ENCODE peak calls at places on chromosomes 11 and 22, in nine cellular contexts. J is dorsolateral prefrontal cortex, D is GM10248, N is psoas muscle, K is foreskin fibroblast, Q is mucosa of descending colon, V is testis, S is H1, A is A549. M is an unnamed sample.

GRCh38 chr11:77602385-77603105 is 12.8 kb downstream of the AQP11 start:
- DNase-seq in Q (no peak), N (no peak), J (no peak), A (peak), K (peak), S (no peak), D (no peak), V (no peak), M (no peak)

GRCh38 chr11:24406389-24406788 is 90.5 kb upstream of the LUZP2 start:
- DNase-seq in V (no peak), D (no peak), K (no peak), Q (no peak), N (no peak), J (no peak), A (no peak), S (no peak), M (no peak)

GRCh38 chr11:110435780-110436717 is 6.3 kb downstream of the FDX1 start:
- DNase-seq in S (no peak), A (no peak), V (no peak), J (no peak), Q (no peak), D (no peak), K (peak), N (no peak), M (no peak)

GRCh38 chr11:34234086-34234740 is 123.6 kb downstream of the ABTB2 start:
- DNase-seq in K (peak), A (no peak), Q (peak), D (peak), N (no peak), S (peak), V (no peak), J (no peak), M (peak)

GRCh38 chr11:66639066-66639813 is 737 bp downstream of the RBM4 start:
- DNase-seq in K (peak), J (no peak), D (no peak), A (no peak), N (no peak), Q (peak), S (no peak), V (peak), M (no peak)

GRCh38 chr11:61603667-61604066 is 22.8 kb upstream of the SYT7 start:
- DNase-seq in N (no peak), S (no peak), V (no peak), J (no peak), A (no peak), K (no peak), Q (no peak), D (no peak), M (no peak)

GRCh38 chr11:118157186-118157895 is 4.7 kb upstream of the SCN4B start:
- DNase-seq in V (no peak), A (no peak), D (no peak), J (no peak), N (no peak), K (no peak), S (no peak), Q (no peak), M (no peak)

GRCh38 chr11:77471520-77472234 is 2.2 kb downstream of the PAK1 start:
- DNase-seq in N (no peak), J (no peak), S (no peak), D (no peak), Q (peak), A (peak), K (no peak), V (peak), M (peak)

GRCh38 chr11:90818196-90818735 is 595.4 kb upstream of the CHORDC1 start:
- DNase-seq in S (no peak), J (no peak), V (no peak), K (no peak), D (no peak), A (no peak), Q (no peak), N (no peak), M (no peak)

GRCh38 chr11:117189191-117189940 is 9.8 kb upstream of the TAGLN start:
- DNase-seq in V (no peak), D (peak), K (no peak), A (no peak), Q (no peak), N (no peak), S (no peak), J (peak), M (peak)

GRCh38 chr11:19546325-19546724 is 166.3 kb upstream of the NAV2 start:
- DNase-seq in J (no peak), Q (no peak), S (no peak), A (no peak), N (no peak), D (no peak), K (peak), V (no peak), M (no peak)

GRCh38 chr11:6629892-6630631 is 10.8 kb upstream of the TPP1 start:
- DNase-seq in S (no peak), K (no peak), D (no peak), N (peak), Q (no peak), V (peak), J (no peak), A (no peak), M (no peak)

GRCh38 chr22:23817146-23817545 is 21.7 kb downstream of the DERL3 start:
- DNase-seq in N (no peak), S (no peak), Q (no peak), V (no peak), J (no peak), K (no peak), D (no peak), A (no peak), M (no peak)

GRCh38 chr22:50569041-50569459 is 6.3 kb upstream of the SYCE3 start:
- DNase-seq in Q (peak), A (no peak), S (no peak), J (no peak), D (no peak), N (no peak), K (no peak), V (no peak), M (no peak)

GRCh38 chr11:61516675-61517516 is 8.3 kb downstream of the LRRC10B start:
- DNase-seq in S (no peak), N (no peak), A (peak), K (peak), Q (peak), J (no peak), D (peak), V (peak), M (peak)

GRCh38 chr22:50275181-50276055 is 5.2 kb upstream of the MAPK11 start:
- DNase-seq in S (no peak), V (no peak), D (no peak), N (no peak), J (no peak), K (no peak), A (no peak), Q (no peak), M (no peak)

GRCh38 chr11:73950869-73951710 is at the start of gene DNAJB13:
- DNase-seq in V (peak), D (peak), A (peak), J (peak), Q (peak), S (no peak), N (no peak), K (peak), M (peak)

DNA sequence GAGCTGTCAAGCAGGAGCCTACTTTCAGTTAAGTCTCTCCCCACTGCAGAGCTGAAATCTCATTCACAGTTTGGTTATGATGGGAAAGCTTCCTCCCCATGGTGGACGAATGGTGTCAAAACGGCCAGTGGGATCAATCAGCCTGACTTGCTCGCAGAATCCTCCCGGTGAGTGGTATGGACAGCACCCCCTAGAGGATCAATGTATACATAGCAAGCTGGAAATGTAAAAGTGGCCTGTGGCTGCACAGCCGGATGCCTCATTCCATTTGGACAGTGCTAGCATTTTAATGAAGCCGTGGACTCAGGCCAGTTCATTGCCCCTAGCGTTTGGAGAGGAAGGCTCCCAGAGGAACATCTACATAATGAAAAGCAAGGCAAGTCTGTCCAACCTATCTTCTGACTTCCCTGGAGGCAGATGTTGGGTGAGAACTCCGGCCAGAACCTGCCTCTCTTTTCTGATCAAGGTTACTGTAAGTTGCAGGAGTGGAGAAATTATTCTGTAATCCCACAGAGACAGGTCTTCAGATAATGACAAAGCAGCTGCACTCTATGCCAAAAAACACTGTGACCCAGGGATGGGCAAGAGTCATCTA is 942.3 kb downstream of the NTM start:
- DNase-seq in V (peak), K (peak), S (peak), D (peak), A (no peak), Q (peak), N (no peak), J (no peak), M (peak)
- TF ChIP-seq CTCF in V (peak), K (peak), S (peak), D (peak), A (no peak), Q (no peak), N (peak), J (peak), M (peak)

DNA sequence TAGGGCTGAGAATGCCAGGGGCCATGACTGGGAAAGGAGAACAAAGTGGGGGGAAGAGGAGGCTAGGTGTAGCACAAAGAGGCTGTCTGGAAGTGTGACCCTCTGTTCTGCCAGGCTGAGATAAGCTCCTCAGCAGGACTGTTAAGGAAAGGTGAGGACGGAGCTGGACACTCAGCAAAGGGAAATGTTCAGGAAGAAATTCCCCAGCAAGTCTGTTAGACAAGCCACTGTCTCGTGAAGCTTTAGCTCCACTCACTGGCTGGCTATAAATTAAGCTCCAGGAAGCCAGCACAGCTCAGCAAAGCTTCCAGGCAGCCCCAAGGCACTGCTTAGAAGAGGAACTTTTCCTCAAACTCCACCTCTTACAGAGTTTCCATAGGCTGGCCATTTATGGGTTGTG is 181.2 kb upstream of the API5 start:
- DNase-seq in D (no peak), Q (peak), K (no peak), S (no peak), N (no peak), A (no peak), J (peak), V (peak), M (no peak)
- TF ChIP-seq CTCF in D (no peak), Q (no peak), K (no peak), S (peak), N (no peak), A (no peak), J (peak), V (no peak), M (no peak)

GRCh38 chr11:22922672-22923071 is 62.4 kb upstream of the CCDC179 start:
- DNase-seq in V (no peak), K (no peak), J (no peak), A (no peak), S (no peak), N (no peak), D (no peak), Q (no peak), M (no peak)

GRCh38 chr11:22923561-22923960 is 63.3 kb upstream of the CCDC179 start:
- DNase-seq in J (no peak), A (no peak), V (no peak), D (no peak), S (no peak), Q (no peak), K (no peak), N (no peak), M (no peak)

GRCh38 chr11:22926341-22926740 is 66.1 kb upstream of the CCDC179 start:
- DNase-seq in V (no peak), Q (no peak), J (no peak), A (no peak), K (no peak), S (no peak), D (no peak), N (no peak), M (no peak)

DNA sequence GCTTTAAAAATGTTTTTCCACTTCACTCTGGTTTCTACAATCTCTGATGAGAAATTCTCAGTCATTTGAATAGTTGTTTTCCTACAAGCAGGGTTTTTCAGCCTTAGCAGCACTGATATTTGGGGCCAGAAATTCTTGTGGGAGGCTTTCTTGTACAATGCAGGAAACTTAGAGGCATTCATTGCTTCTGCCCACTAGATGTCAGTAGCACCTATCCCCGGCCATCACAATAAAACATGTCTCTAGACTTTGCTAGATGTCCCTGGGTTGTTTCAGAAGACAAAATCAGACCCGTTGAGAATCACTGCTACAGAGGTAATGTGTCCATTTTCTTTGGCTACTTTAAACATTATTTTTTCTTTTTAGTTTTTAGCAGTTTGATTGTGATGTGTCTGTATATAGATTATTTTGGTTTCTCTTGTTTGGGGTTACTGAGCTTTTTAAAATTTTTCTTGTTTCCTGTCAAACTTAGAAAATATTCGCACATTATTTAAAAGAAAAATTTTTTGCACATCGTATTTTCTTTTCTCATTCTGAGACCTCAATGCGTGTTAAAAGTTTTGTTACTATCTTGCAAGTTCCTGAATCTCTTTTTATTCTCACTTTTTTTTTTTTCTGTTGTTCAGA is 60.8 kb upstream of the CCDC179 start:
- DNase-seq in K (peak), V (peak), N (no peak), Q (peak), D (peak), S (peak), A (peak), J (no peak), M (peak)
- TF ChIP-seq CTCF in K (peak), V (peak), N (peak), Q (peak), D (peak), S (peak), A (peak), J (peak), M (peak)

GRCh38 chr11:27520226-27520625 is 13.7 kb upstream of the LIN7C start:
- DNase-seq in N (no peak), K (peak), D (no peak), S (no peak), J (no peak), A (no peak), V (no peak), Q (no peak), M (no peak)

GRCh38 chr11:27518522-27518921 is 12.0 kb upstream of the LIN7C start:
- DNase-seq in Q (no peak), K (no peak), S (no peak), D (no peak), V (no peak), N (no peak), A (no peak), J (no peak), M (no peak)

GRCh38 chr11:27525824-27526516 is 19.4 kb upstream of the LIN7C start:
- DNase-seq in D (no peak), A (no peak), Q (no peak), N (no peak), K (no peak), J (no peak), V (no peak), S (no peak), M (no peak)

GRCh38 chr11:27528711-27529110 is 22.1 kb upstream of the LIN7C start:
- DNase-seq in S (no peak), N (no peak), D (no peak), A (no peak), Q (no peak), J (no peak), V (no peak), K (no peak), M (no peak)

DNA sequence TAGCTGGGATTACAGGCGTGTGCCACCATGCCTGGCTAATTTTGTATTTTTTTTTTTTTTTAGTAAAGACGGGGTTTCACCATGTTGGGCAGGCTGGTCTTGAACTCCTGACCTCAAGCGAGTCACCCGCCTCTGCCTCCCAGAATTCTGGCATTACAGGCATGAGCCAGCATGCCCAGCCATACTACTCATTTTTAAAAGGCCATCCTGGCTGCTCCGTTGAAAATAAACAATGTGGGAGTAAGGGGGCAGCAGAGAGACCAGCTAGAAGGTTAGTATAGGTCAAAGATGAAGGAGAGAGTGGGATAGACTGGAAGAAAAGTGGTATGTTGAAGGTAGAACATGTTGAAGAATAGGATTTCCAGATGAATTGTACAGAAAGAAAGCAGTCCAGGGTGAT is 17.6 kb upstream of the LIN7C start:
- DNase-seq in V (no peak), N (no peak), J (no peak), S (no peak), K (peak), D (no peak), Q (no peak), A (no peak), M (no peak)
- TF ChIP-seq CTCF in V (no peak), N (no peak), J (no peak), S (peak), K (peak), D (no peak), Q (no peak), A (no peak), M (no peak)